ENCODE peak calls at places on chromosomes 16 and 17, in six cellular contexts. U is stomach, O is GM23248, H is H9, C is esophagus squamous epithelium, B is brain microvascular endothelial cell. I is an unnamed sample.

GRCh38 chr16:11296706-11297491 is 15.8 kb upstream of the PRM1 start:
- DNase-seq in U (peak; percentile 58), O (no peak), H (no peak), C (no peak), B (no peak), I (no peak)

GRCh38 chr17:34980681-34981537 is 597 bp downstream of the LIG3 start:
- DNase-seq in U (peak; percentile 74), O (peak; percentile 93), H (peak; percentile 76), C (peak; percentile 20), B (peak; percentile 71), I (peak; percentile 55)

GRCh38 chr16:50591800-50592771 is 43.9 kb downstream of the NKD1 start:
- DNase-seq in U (peak; percentile 37), O (no peak), H (no peak), C (no peak), B (no peak), I (no peak)

GRCh38 chr16:69179255-69180010 is 7.5 kb upstream of the SNTB2 start:
- DNase-seq in U (peak; percentile 87), O (peak; percentile 89), H (no peak), C (no peak), B (no peak), I (no peak)

GRCh38 chr16:53085539-53086450 is 31.0 kb downstream of the CHD9 start:
- DNase-seq in U (no peak), O (peak; percentile 61), H (no peak), C (no peak), B (no peak), I (no peak)

GRCh38 chr16:48583075-48584065 is 26.6 kb downstream of the N4BP1 start:
- DNase-seq in U (no peak), O (peak; percentile 66), H (no peak), C (no peak), B (no peak), I (no peak)

GRCh38 chr17:57636274-57636673 is 108.8 kb downstream of the CCDC182 start:
- DNase-seq in U (no peak), O (no peak), H (no peak), C (no peak), B (no peak), I (no peak)

GRCh38 chr17:16463341-16464000 is 28.5 kb downstream of the LRRC75A start:
- DNase-seq in U (peak; percentile 75), O (peak; percentile 57), H (peak; percentile 66), C (no peak), B (no peak), I (no peak)

GRCh38 chr17:47316316-47316715 is 7.4 kb upstream of the EFCAB13 start:
- DNase-seq in U (no peak), O (peak; percentile 84), H (no peak), C (no peak), B (no peak), I (no peak)

GRCh38 chr17:69592692-69593350 is 178.3 kb downstream of the MAP2K6 start:
- DNase-seq in U (no peak), O (peak; percentile 63), H (no peak), C (no peak), B (peak; percentile 51), I (no peak)

GRCh38 chr16:87855852-87856715 is 13.2 kb downstream of the SLC7A5 start:
- DNase-seq in U (peak; percentile 86), O (no peak), H (no peak), C (peak; percentile 28), B (peak; percentile 63), I (no peak)

GRCh38 chr17:55086635-55087058 is 118.1 kb downstream of the STXBP4 start:
- DNase-seq in U (no peak), O (peak; percentile 77), H (no peak), C (no peak), B (peak; percentile 69), I (peak; percentile 23)

GRCh38 chr16:560701-561412 is 663 bp downstream of the PRR35 start:
- DNase-seq in U (no peak), O (no peak), H (no peak), C (no peak), B (no peak), I (no peak)

GRCh38 chr17:409848-410673 is 57.5 kb upstream of the RPH3AL start:
- DNase-seq in U (peak; percentile 100), O (peak; percentile 100), H (peak; percentile 100), C (peak; percentile 92), B (peak; percentile 98), I (peak; percentile 96)

GRCh38 chr17:28173071-28173561 is 130.6 kb downstream of the NLK start:
- DNase-seq in U (no peak), O (no peak), H (no peak), C (no peak), B (no peak), I (no peak)

GRCh38 chr17:72143245-72143644 is 22.4 kb downstream of the SOX9 start:
- DNase-seq in U (no peak), O (no peak), H (no peak), C (no peak), B (no peak), I (no peak)

GRCh38 chr16:66471696-66472393 is 44.8 kb downstream of the BEAN1 start:
- DNase-seq in U (no peak), O (no peak), H (peak; percentile 62), C (no peak), B (no peak), I (no peak)

GRCh38 chr17:73686961-73687360 is 42.7 kb upstream of the SDK2 start:
- DNase-seq in U (no peak), O (no peak), H (no peak), C (no peak), B (no peak), I (no peak)

GRCh38 chr17:6100891-6101290 is 30.7 kb downstream of the WSCD1 start:
- DNase-seq in U (no peak), O (no peak), H (no peak), C (no peak), B (no peak), I (no peak)

GRCh38 chr17:65433592-65433991 is 127.9 kb downstream of the AXIN2 start:
- DNase-seq in U (no peak), O (no peak), H (no peak), C (no peak), B (no peak), I (no peak)

GRCh38 chr16:89373355-89374110 is 116.8 kb downstream of the ANKRD11 start:
- DNase-seq in U (no peak), O (no peak), H (no peak), C (no peak), B (peak; percentile 99), I (peak; percentile 69)

GRCh38 chr16:26261621-26262020 is 569.9 kb downstream of the HS3ST4 start:
- DNase-seq in U (no peak), O (no peak), H (no peak), C (no peak), B (no peak), I (no peak)

GRCh38 chr16:563072-563644 is 3.0 kb downstream of the PRR35 start:
- DNase-seq in U (no peak), O (no peak), H (no peak), C (no peak), B (no peak), I (no peak)

GRCh38 chr16:69725480-69726312 is 664 bp downstream of the NQO1 start:
- DNase-seq in U (peak; percentile 25), O (no peak), H (peak; percentile 33), C (no peak), B (no peak), I (no peak)

GRCh38 chr17:44065668-44066203 is 735 bp downstream of the LSM12 start:
- DNase-seq in U (no peak), O (peak; percentile 53), H (no peak), C (no peak), B (no peak), I (no peak)

GRCh38 chr16:1150511-1150982 is 2.4 kb upstream of the CACNA1H start:
- DNase-seq in U (no peak), O (peak; percentile 59), H (peak; percentile 62), C (no peak), B (peak; percentile 54), I (no peak)

GRCh38 chr16:10870137-10870776 is 6.7 kb upstream of the CIITA start:
- DNase-seq in U (no peak), O (peak; percentile 13), H (no peak), C (no peak), B (no peak), I (no peak)

GRCh38 chr16:73192227-73192894 is 144.4 kb upstream of the ZFHX3 start:
- DNase-seq in U (no peak), O (peak; percentile 91), H (no peak), C (no peak), B (no peak), I (no peak)

GRCh38 chr17:73445466-73445865 is 133.7 kb upstream of the CDC42EP4 start:
- DNase-seq in U (no peak), O (no peak), H (no peak), C (no peak), B (no peak), I (no peak)

GRCh38 chr16:4306439-4307214 is 9.2 kb upstream of the GLIS2 start:
- DNase-seq in U (no peak), O (no peak), H (peak; percentile 64), C (no peak), B (no peak), I (no peak)

GRCh38 chr16:56793504-56793903 is 63.6 kb downstream of the NUP93 start:
- DNase-seq in U (no peak), O (peak; percentile 52), H (no peak), C (no peak), B (peak; percentile 53), I (no peak)

DNA sequence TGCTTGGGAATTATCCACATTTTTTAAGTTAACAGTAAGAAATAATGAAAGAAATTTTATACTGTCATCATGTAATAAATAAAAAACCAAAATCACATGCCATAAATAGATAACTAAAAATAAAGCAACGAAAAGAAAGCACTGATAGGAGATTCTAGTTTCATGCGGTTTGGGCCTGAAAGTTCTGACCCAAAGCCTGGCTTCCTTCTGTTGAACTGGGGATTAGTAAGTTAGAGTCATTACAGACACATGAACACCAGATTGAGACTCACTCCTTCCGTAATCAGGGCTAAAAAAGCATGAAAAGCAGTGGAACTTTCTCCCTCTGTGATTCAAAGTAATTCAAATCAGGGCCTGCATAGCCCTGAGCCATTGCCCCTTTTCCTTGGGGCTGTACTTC is 13.2 kb upstream of the SLC6A2 start:
- DNase-seq in U (no peak), O (no peak), H (no peak), C (no peak), B (no peak), I (no peak)
- H3K27me3 ChIP-seq in U (no peaks in the 10 kb centered on the region), O (peaks cover 24% of the 10 kb centered on the region), H (no peaks in the 10 kb centered on the region), C (peaks cover 8% of the 10 kb centered on the region), B (no peaks in the 10 kb centered on the region), I (no peaks in the 10 kb centered on the region)

GRCh38 chr17:82227629-82228277 is 1.1 kb upstream of the SLC16A3 start:
- DNase-seq in U (no peak), O (no peak), H (no peak), C (no peak), B (no peak), I (no peak)
- H3K27me3 ChIP-seq in U (no peaks in the 10 kb centered on the region), O (no peaks in the 10 kb centered on the region), H (peaks cover 22% of the 10 kb centered on the region), C (peaks cover 36% of the 10 kb centered on the region), B (no peaks in the 10 kb centered on the region), I (no peaks in the 10 kb centered on the region)

DNA sequence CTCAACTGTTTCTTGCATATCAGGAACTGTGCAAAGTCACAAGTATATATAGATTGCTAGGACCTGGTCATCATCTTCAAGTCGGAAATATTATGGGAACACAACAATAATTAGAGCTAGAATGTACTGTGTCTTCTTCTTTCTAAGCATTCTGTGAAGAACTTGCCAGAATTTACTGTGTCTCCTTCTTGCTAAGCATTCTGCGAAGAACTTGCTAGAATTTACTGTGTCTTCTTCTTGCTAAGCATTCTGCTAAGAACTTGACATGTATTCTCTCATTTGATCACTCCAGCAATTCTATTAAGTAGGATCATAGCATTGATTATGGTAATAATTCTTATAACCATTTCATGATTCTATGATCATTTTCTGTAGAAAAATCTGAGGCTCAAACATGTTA is 231.7 kb downstream of the FOXL1 start:
- DNase-seq in U (no peak), O (no peak), H (no peak), C (no peak), B (no peak), I (no peak)
- H3K27me3 ChIP-seq in U (peaks cover 30% of the 10 kb centered on the region), O (peaks cover 85% of the 10 kb centered on the region), H (no peaks in the 10 kb centered on the region), C (peaks cover 75% of the 10 kb centered on the region), B (no peaks in the 10 kb centered on the region), I (no peaks in the 10 kb centered on the region)

GRCh38 chr17:74691151-74691550 is 21.6 kb downstream of the CD300LF start:
- DNase-seq in U (no peak), O (no peak), H (no peak), C (no peak), B (no peak), I (no peak)
- H3K27me3 ChIP-seq in U (no peaks in the 10 kb centered on the region), O (peaks cover 16% of the 10 kb centered on the region), H (no peaks in the 10 kb centered on the region), C (peaks cover 47% of the 10 kb centered on the region), B (no peaks in the 10 kb centered on the region), I (no peaks in the 10 kb centered on the region)